ENCODE peak calls at places on chromosomes 7 and 10, in seven cellular contexts. One of them, this sample, is unnamed.

GRCh38 chr7:135232720-135233119 is 918 bp upstream of the STRA8 start:
- DNase-seq in non-pigmented ciliary epithelial cell: no peak
- DNase-seq in BE2C: peak; percentile 33
- DNase-seq in colonic mucosa: no peak
- DNase-seq in HTR-8/SVneo: no peak
- DNase-seq in amniotic stem cell: no peak
- DNase-seq in cardiac muscle cell: no peak
- DNase-seq in this sample: no peak

GRCh38 chr10:58326967-58327381 is 7.8 kb upstream of the UBE2D1 start:
- DNase-seq in colonic mucosa: no peak
- DNase-seq in cardiac muscle cell: peak; percentile 80
- DNase-seq in BE2C: no peak
- DNase-seq in non-pigmented ciliary epithelial cell: no peak
- DNase-seq in HTR-8/SVneo: no peak
- DNase-seq in amniotic stem cell: no peak
- DNase-seq in this sample: no peak

GRCh38 chr7:133364959-133365680 is 112.2 kb downstream of the EXOC4 start:
- DNase-seq in colonic mucosa: no peak
- DNase-seq in cardiac muscle cell: peak; percentile 67
- DNase-seq in BE2C: no peak
- DNase-seq in non-pigmented ciliary epithelial cell: peak; percentile 48
- DNase-seq in amniotic stem cell: no peak
- DNase-seq in HTR-8/SVneo: no peak
- DNase-seq in this sample: no peak

GRCh38 chr7:81410471-81411117 is 359.3 kb downstream of the HGF start:
- DNase-seq in BE2C: no peak
- DNase-seq in colonic mucosa: peak; percentile 42
- DNase-seq in cardiac muscle cell: no peak
- DNase-seq in non-pigmented ciliary epithelial cell: no peak
- DNase-seq in HTR-8/SVneo: no peak
- DNase-seq in amniotic stem cell: no peak
- DNase-seq in this sample: no peak

GRCh38 chr10:109022417-109023049 is 900.8 kb downstream of the XPNPEP1 start:
- DNase-seq in amniotic stem cell: no peak
- DNase-seq in non-pigmented ciliary epithelial cell: no peak
- DNase-seq in colonic mucosa: no peak
- DNase-seq in BE2C: no peak
- DNase-seq in cardiac muscle cell: no peak
- DNase-seq in HTR-8/SVneo: no peak
- DNase-seq in this sample: no peak

GRCh38 chr10:80599424-80599847 is 61.7 kb downstream of the SH2D4B start:
- DNase-seq in BE2C: peak; percentile 50
- DNase-seq in cardiac muscle cell: peak; percentile 76
- DNase-seq in non-pigmented ciliary epithelial cell: no peak
- DNase-seq in colonic mucosa: peak; percentile 25
- DNase-seq in HTR-8/SVneo: peak; percentile 59
- DNase-seq in amniotic stem cell: no peak
- DNase-seq in this sample: no peak

GRCh38 chr10:119655566-119656001 is 4.4 kb downstream of the BAG3 start:
- DNase-seq in non-pigmented ciliary epithelial cell: peak; percentile 70
- DNase-seq in amniotic stem cell: no peak
- DNase-seq in colonic mucosa: peak; percentile 29
- DNase-seq in HTR-8/SVneo: peak; percentile 25
- DNase-seq in cardiac muscle cell: peak; percentile 80
- DNase-seq in BE2C: peak; percentile 73
- DNase-seq in this sample: peak; percentile 30

GRCh38 chr10:45261946-45262345 is 53.5 kb downstream of the OR13A1 start:
- DNase-seq in amniotic stem cell: no peak
- DNase-seq in cardiac muscle cell: no peak
- DNase-seq in BE2C: no peak
- DNase-seq in colonic mucosa: no peak
- DNase-seq in non-pigmented ciliary epithelial cell: no peak
- DNase-seq in HTR-8/SVneo: no peak
- DNase-seq in this sample: no peak

GRCh38 chr7:41010967-41011366 is 691.9 kb downstream of the INHBA start:
- DNase-seq in BE2C: no peak
- DNase-seq in colonic mucosa: no peak
- DNase-seq in HTR-8/SVneo: no peak
- DNase-seq in cardiac muscle cell: peak; percentile 48
- DNase-seq in non-pigmented ciliary epithelial cell: no peak
- DNase-seq in amniotic stem cell: no peak
- DNase-seq in this sample: no peak

GRCh38 chr10:62527019-62527827 is 153.1 kb downstream of the ZNF365 start:
- DNase-seq in amniotic stem cell: no peak
- DNase-seq in non-pigmented ciliary epithelial cell: no peak
- DNase-seq in BE2C: peak; percentile 5
- DNase-seq in colonic mucosa: no peak
- DNase-seq in HTR-8/SVneo: no peak
- DNase-seq in cardiac muscle cell: peak; percentile 45
- DNase-seq in this sample: no peak

GRCh38 chr10:16853201-16853600 is 36.0 kb upstream of the RSU1 start:
- DNase-seq in colonic mucosa: no peak
- DNase-seq in amniotic stem cell: no peak
- DNase-seq in BE2C: peak; percentile 11
- DNase-seq in cardiac muscle cell: peak; percentile 75
- DNase-seq in HTR-8/SVneo: no peak
- DNase-seq in non-pigmented ciliary epithelial cell: no peak
- DNase-seq in this sample: no peak

GRCh38 chr7:88101769-88102168 is 118.1 kb downstream of the SRI start:
- DNase-seq in HTR-8/SVneo: no peak
- DNase-seq in non-pigmented ciliary epithelial cell: no peak
- DNase-seq in colonic mucosa: no peak
- DNase-seq in BE2C: no peak
- DNase-seq in cardiac muscle cell: no peak
- DNase-seq in amniotic stem cell: no peak
- DNase-seq in this sample: no peak

GRCh38 chr7:91288208-91288824 is 24.1 kb downstream of the FZD1 start:
- DNase-seq in colonic mucosa: peak; percentile 63
- DNase-seq in amniotic stem cell: no peak
- DNase-seq in cardiac muscle cell: peak; percentile 44
- DNase-seq in HTR-8/SVneo: no peak
- DNase-seq in BE2C: peak; percentile 25
- DNase-seq in non-pigmented ciliary epithelial cell: no peak
- DNase-seq in this sample: no peak

GRCh38 chr10:95730233-95730632 is 25.7 kb upstream of the ENTPD1 start:
- DNase-seq in amniotic stem cell: no peak
- DNase-seq in HTR-8/SVneo: no peak
- DNase-seq in cardiac muscle cell: no peak
- DNase-seq in BE2C: no peak
- DNase-seq in colonic mucosa: no peak
- DNase-seq in non-pigmented ciliary epithelial cell: no peak
- DNase-seq in this sample: no peak

GRCh38 chr7:16754869-16755317 is 1.3 kb downstream of the TSPAN13 start:
- DNase-seq in HTR-8/SVneo: no peak
- DNase-seq in cardiac muscle cell: no peak
- DNase-seq in non-pigmented ciliary epithelial cell: no peak
- DNase-seq in colonic mucosa: peak; percentile 52
- DNase-seq in BE2C: no peak
- DNase-seq in amniotic stem cell: no peak
- DNase-seq in this sample: no peak

GRCh38 chr7:55246181-55246580 is 119.0 kb upstream of the LANCL2 start:
- DNase-seq in HTR-8/SVneo: no peak
- DNase-seq in colonic mucosa: peak; percentile 2
- DNase-seq in BE2C: no peak
- DNase-seq in amniotic stem cell: no peak
- DNase-seq in cardiac muscle cell: no peak
- DNase-seq in non-pigmented ciliary epithelial cell: no peak
- DNase-seq in this sample: no peak

GRCh38 chr7:87474533-87475358 is 734 bp downstream of the ABCB4 start:
- DNase-seq in HTR-8/SVneo: no peak
- DNase-seq in colonic mucosa: peak; percentile 32
- DNase-seq in cardiac muscle cell: peak; percentile 2
- DNase-seq in BE2C: no peak
- DNase-seq in amniotic stem cell: no peak
- DNase-seq in non-pigmented ciliary epithelial cell: peak; percentile 27
- DNase-seq in this sample: no peak

GRCh38 chr7:126780993-126781392 is 471.7 kb downstream of the GRM8 start:
- DNase-seq in cardiac muscle cell: no peak
- DNase-seq in BE2C: no peak
- DNase-seq in amniotic stem cell: no peak
- DNase-seq in colonic mucosa: no peak
- DNase-seq in HTR-8/SVneo: no peak
- DNase-seq in non-pigmented ciliary epithelial cell: no peak
- DNase-seq in this sample: no peak